ENCODE peak calls at places on chromosome 12, in seven cellular contexts. P is progenitor cell of endocrine pancreas, H is foreskin fibroblast, X is Calu3, R is thyroid gland, D is stomach, E is lower leg skin. N is an unnamed sample.
A peak's percentile ranks its signal among the peaks of the same experiment; 100 is the strongest.

GRCh38 chr12:93784339-93785086 is 107.3 kb downstream of the CRADD start:
- DNase-seq in E (no peak), X (peak; percentile 11), D (no peak), H (peak; percentile 80), P (no peak), R (peak; percentile 67), N (peak; percentile 75)

GRCh38 chr12:120495189-120495722 is 657 bp upstream of the DYNLL1 start:
- DNase-seq in P (no peak), R (no peak), D (no peak), H (no peak), X (no peak), E (no peak), N (no peak)

GRCh38 chr12:105729931-105730330 is 399.4 kb downstream of the C12orf75 start:
- DNase-seq in D (no peak), X (no peak), H (no peak), E (no peak), R (no peak), P (no peak), N (no peak)

GRCh38 chr12:132743831-132744230 is 17.8 kb downstream of the ANKLE2 start:
- DNase-seq in H (no peak), P (no peak), R (no peak), D (no peak), E (no peak), X (no peak), N (no peak)

GRCh38 chr12:97404549-97404948 is 58.1 kb upstream of the RMST start:
- DNase-seq in H (no peak), R (peak; percentile 64), P (peak; percentile 28), X (peak; percentile 64), D (peak; percentile 32), E (no peak), N (no peak)

GRCh38 chr12:1890119-1890703 is 28.2 kb downstream of the CACNA2D4 start:
- DNase-seq in D (no peak), X (no peak), R (no peak), P (no peak), E (no peak), H (no peak), N (no peak)

GRCh38 chr12:50032516-50033316 is 7.4 kb upstream of the RACGAP1 start:
- DNase-seq in R (no peak), D (peak; percentile 25), H (no peak), P (no peak), E (peak; percentile 86), X (no peak), N (no peak)

GRCh38 chr12:42187799-42188198 is 43.1 kb upstream of the GXYLT1 start:
- DNase-seq in H (no peak), R (peak; percentile 38), E (no peak), D (no peak), X (no peak), P (no peak), N (no peak)

GRCh38 chr12:69898236-69898635 is 73.2 kb downstream of the MYRFL start:
- DNase-seq in X (no peak), R (no peak), E (no peak), P (no peak), H (peak; percentile 30), D (no peak), N (peak; percentile 37)

GRCh38 chr12:70044170-70044569 is 199.1 kb upstream of the CNOT2 start:
- DNase-seq in D (no peak), R (no peak), P (no peak), E (no peak), H (no peak), X (no peak), N (no peak)

GRCh38 chr12:130710001-130710732 is 5.9 kb downstream of the RIMBP2 start:
- DNase-seq in H (no peak), D (peak; percentile 3), P (no peak), X (no peak), R (no peak), E (peak; percentile 52), N (no peak)

GRCh38 chr12:131428086-131428685 is 282.7 kb upstream of the SFSWAP start:
- DNase-seq in H (no peak), R (no peak), P (no peak), E (no peak), X (no peak), D (peak; percentile 4), N (no peak)

GRCh38 chr12:103012884-103013283 is 55.4 kb downstream of the ASCL1 start:
- DNase-seq in P (no peak), E (no peak), H (no peak), D (no peak), R (no peak), X (no peak), N (no peak)

GRCh38 chr12:102702447-102703114 is 214.5 kb downstream of the PAH start:
- DNase-seq in X (peak; percentile 55), R (peak; percentile 68), H (peak; percentile 51), P (no peak), D (peak; percentile 70), E (peak; percentile 86), N (peak; percentile 57)

GRCh38 chr12:2018401-2018800 is 14.1 kb upstream of the DCP1B start:
- DNase-seq in P (no peak), R (peak; percentile 12), H (no peak), E (no peak), D (no peak), X (no peak), N (no peak)

GRCh38 chr12:100573499-100574261 is at the start of gene GAS2L3:
- DNase-seq in H (peak; percentile 87), X (peak; percentile 96), R (peak; percentile 91), E (peak; percentile 96), P (peak; percentile 85), D (peak; percentile 91), N (peak; percentile 71)

GRCh38 chr12:87216436-87216835 is 812.8 kb downstream of the C12orf50 start:
- DNase-seq in X (no peak), D (no peak), H (no peak), E (no peak), R (no peak), P (no peak), N (no peak)

GRCh38 chr12:68630050-68630449 is 19.4 kb downstream of the RAP1B start:
- DNase-seq in H (no peak), P (no peak), R (no peak), E (no peak), X (no peak), D (no peak), N (no peak)

GRCh38 chr12:75525263-75525662 is 13.9 kb upstream of the KRR1 start:
- DNase-seq in P (no peak), R (no peak), H (no peak), D (no peak), E (no peak), X (no peak), N (no peak)

GRCh38 chr12:121796855-121797751 is 3.6 kb upstream of the RHOF start:
- DNase-seq in R (peak; percentile 100), X (peak; percentile 98), H (peak; percentile 93), E (peak; percentile 98), P (peak; percentile 74), D (peak; percentile 98), N (peak; percentile 85)

GRCh38 chr12:32240833-32241232 is 134.2 kb downstream of the BICD1 start:
- DNase-seq in H (peak; percentile 52), X (no peak), E (no peak), D (no peak), R (no peak), P (no peak), N (peak; percentile 34)

GRCh38 chr12:24256636-24257150 is 307.2 kb upstream of the SOX5 start:
- DNase-seq in P (no peak), X (no peak), E (no peak), H (no peak), D (no peak), R (no peak), N (no peak)

GRCh38 chr12:97272471-97272870 is 190.1 kb upstream of the RMST start:
- DNase-seq in H (no peak), R (no peak), X (no peak), D (no peak), E (no peak), P (no peak), N (no peak)

GRCh38 chr12:8589679-8590078 is 23.0 kb downstream of the AICDA start:
- DNase-seq in P (no peak), R (no peak), E (peak; percentile 63), H (no peak), X (no peak), D (no peak), N (no peak)

GRCh38 chr12:123384318-123384993 is 524 bp downstream of the KMT5A start:
- DNase-seq in H (no peak), R (peak; percentile 23), D (no peak), P (peak; percentile 27), X (peak; percentile 36), E (peak; percentile 88), N (no peak)

GRCh38 chr12:19312637-19313036 is 126.7 kb upstream of the AEBP2 start:
- DNase-seq in H (no peak), P (no peak), E (no peak), X (no peak), R (no peak), D (no peak), N (no peak)

DNA sequence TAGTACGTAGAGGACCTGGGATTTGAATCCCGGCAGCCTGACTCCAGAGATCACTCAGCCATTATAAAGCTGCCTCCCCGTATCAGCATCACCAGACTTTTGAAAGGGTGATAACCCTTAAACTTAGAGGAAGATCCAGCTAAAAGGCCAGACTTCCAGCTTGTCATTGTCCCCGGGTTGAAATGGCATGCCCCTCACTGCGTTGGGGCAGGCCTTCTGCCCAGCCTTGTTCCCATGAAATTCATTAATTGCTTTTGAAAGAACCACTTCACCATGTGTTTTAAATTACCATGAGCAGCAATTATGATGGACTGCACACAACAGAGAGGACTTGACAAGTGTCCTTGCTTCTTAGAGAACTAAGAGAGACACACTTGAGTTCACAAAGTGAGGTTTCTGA is 269.6 kb upstream of the CRY1 start:
- DNase-seq in X (no peak), H (no peak), D (no peak), R (no peak), P (no peak), E (no peak), N (no peak)
- TF ChIP-seq CTCF in X (no peak), H (no peak), D (no peak), R (no peak), P (no peak), E (no peak), N (no peak)

GRCh38 chr12:57765003-57765697 is 1.7 kb downstream of the CYP27B1 start:
- DNase-seq in R (peak; percentile 60), H (peak; percentile 23), E (peak; percentile 88), P (no peak), X (peak; percentile 68), D (peak; percentile 45), N (peak; percentile 28)
- TF ChIP-seq CTCF in R (peak; percentile 26), H (peak; percentile 32), E (no peak), P (peak; percentile 40), X (peak; percentile 42), D (no peak), N (peak; percentile 74)

DNA sequence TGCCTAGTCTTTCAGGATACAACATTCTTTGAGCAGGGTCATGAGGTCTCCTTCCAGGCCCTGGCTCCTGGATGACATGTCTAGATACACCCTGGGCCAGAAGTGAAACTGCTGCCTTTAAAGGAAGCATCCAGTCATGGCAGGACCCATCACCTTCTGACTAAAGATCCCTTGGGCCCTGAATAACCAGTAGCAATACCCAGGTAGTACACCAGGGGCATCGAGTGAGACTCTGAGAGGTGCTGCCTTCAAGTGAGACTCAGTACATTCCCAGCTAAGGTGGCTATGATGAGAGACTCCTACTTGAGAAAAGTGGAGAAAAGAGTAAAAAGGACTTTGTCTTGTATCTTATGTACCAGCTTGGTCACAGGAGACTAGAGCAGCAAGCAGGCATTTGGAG is 23.5 kb downstream of the OR6C68 start:
- DNase-seq in E (no peak), X (no peak), P (no peak), D (no peak), R (no peak), H (no peak), N (no peak)
- TF ChIP-seq CTCF in E (no peak), X (no peak), P (no peak), D (no peak), R (no peak), H (no peak), N (no peak)

GRCh38 chr12:78293039-78293686 is 462.5 kb downstream of the NAV3 start:
- DNase-seq in E (no peak), D (no peak), X (peak; percentile 31), R (no peak), P (no peak), H (peak; percentile 64), N (peak; percentile 8)

GRCh38 chr12:78290606-78291345 is 460.1 kb downstream of the NAV3 start:
- DNase-seq in E (no peak), R (no peak), P (no peak), X (no peak), H (peak; percentile 90), D (no peak), N (peak; percentile 78)
- TF ChIP-seq CTCF in E (no peak), R (no peak), P (no peak), X (no peak), H (no peak), D (no peak), N (no peak)